ENCODE peak calls at places on chromosomes 4 and X, in nine cellular contexts. R is GM04504; C is thyroid gland; V is hepatic stellate cell; J is stimulated activated CD8-positive, alpha-beta memory T cell treated with anti-CD3 and anti-CD28 coated beads, Interleukin-7, amount 100 ng/mL, for 48 hours; X is fibroblast of mammary gland; E is tibial nerve; O is esophagus squamous epithelium; P is NCI-H345. K is an unnamed sample.

GRCh38 chr4:84258905-84259830 is 239.9 kb downstream of the NKX6-1 start:
- DNase-seq in R (no peak), P (no peak), O (no peak), C (peak; percentile 29), E (no peak), X (peak; percentile 42), J (no peak), V (no peak), K (peak; percentile 19)

GRCh38 chrX:115595049-115595448 is 34.1 kb downstream of the PLS3 start:
- DNase-seq in E (no peak), P (no peak), J (no peak), R (no peak), V (no peak), X (no peak), O (no peak), C (no peak), K (no peak)

GRCh38 chrX:154363706-154364439 is 10.6 kb downstream of the FLNA start:
- DNase-seq in C (no peak), V (no peak), J (no peak), O (no peak), E (no peak), X (no peak), R (no peak), P (no peak), K (no peak)

GRCh38 chrX:138917781-138918180 is 206.3 kb upstream of the FGF13 start:
- DNase-seq in E (no peak), J (no peak), P (no peak), R (peak; percentile 62), V (no peak), X (peak; percentile 87), C (no peak), O (no peak), K (no peak)

GRCh38 chrX:38117485-38117884 is 103.2 kb downstream of the SRPX start:
- DNase-seq in R (no peak), P (peak; percentile 60), X (peak; percentile 80), O (no peak), J (no peak), C (no peak), V (no peak), E (no peak), K (peak; percentile 29)

GRCh38 chrX:109739625-109740024 is 6.6 kb upstream of the ACSL4 start:
- DNase-seq in R (no peak), V (no peak), J (no peak), X (no peak), E (no peak), O (no peak), C (no peak), P (no peak), K (no peak)

GRCh38 chrX:118272237-118272636 is 73.7 kb upstream of the WDR44 start:
- DNase-seq in O (no peak), R (no peak), P (no peak), C (no peak), E (no peak), X (peak; percentile 47), J (no peak), V (no peak), K (no peak)

GRCh38 chr4:66562276-66562806 is 892.1 kb upstream of the EPHA5 start:
- DNase-seq in O (no peak), P (no peak), J (no peak), R (no peak), E (no peak), V (no peak), X (no peak), C (no peak), K (no peak)

GRCh38 chrX:117641913-117642656 is 474.5 kb downstream of the KLHL13 start:
- DNase-seq in J (no peak), P (no peak), X (no peak), R (no peak), V (no peak), E (no peak), O (no peak), C (no peak), K (no peak)

GRCh38 chrX:9911479-9911878 is 55.7 kb upstream of the CLDN34 start:
- DNase-seq in J (no peak), O (no peak), X (no peak), V (peak; percentile 53), C (no peak), P (no peak), E (no peak), R (no peak), K (no peak)

GRCh38 chrX:150258463-150259430 is 104.4 kb upstream of the MAMLD1 start:
- DNase-seq in E (no peak), P (no peak), O (no peak), R (peak; percentile 3), C (no peak), V (peak; percentile 24), J (no peak), X (peak; percentile 14), K (no peak)

GRCh38 chr4:159159611-159160010 is 56.7 kb downstream of the RAPGEF2 start:
- DNase-seq in X (no peak), P (peak; percentile 44), O (no peak), E (no peak), C (no peak), V (no peak), R (no peak), J (no peak), K (no peak)

GRCh38 chrX:22220941-22221340 is 51.8 kb upstream of the CBLL2 start:
- DNase-seq in J (no peak), O (no peak), C (no peak), X (peak; percentile 72), R (peak; percentile 23), V (peak; percentile 21), E (no peak), P (no peak), K (peak; percentile 49)

GRCh38 chr4:173211838-173212237 is 43.2 kb downstream of the GALNT7 start:
- DNase-seq in R (peak; percentile 31), C (no peak), V (peak; percentile 34), P (no peak), J (no peak), X (peak; percentile 66), O (no peak), E (no peak), K (peak; percentile 13)

GRCh38 chr4:169727616-169728015 is 30.1 kb downstream of the HPF1 start:
- DNase-seq in V (no peak), C (no peak), J (no peak), X (no peak), O (no peak), P (no peak), R (no peak), E (no peak), K (no peak)

GRCh38 chrX:111363741-111364140 is 48.3 kb downstream of the DCX start:
- DNase-seq in J (no peak), X (no peak), E (no peak), C (no peak), O (no peak), V (no peak), P (no peak), R (no peak), K (peak; percentile 81)

GRCh38 chr4:159434496-159435241 is 331.8 kb downstream of the RAPGEF2 start:
- DNase-seq in X (peak; percentile 44), P (no peak), O (no peak), V (peak; percentile 33), J (no peak), R (peak; percentile 31), C (no peak), E (no peak), K (no peak)

GRCh38 chrX:30495468-30495867 is 82.1 kb downstream of the TASL start:
- DNase-seq in E (no peak), V (no peak), P (no peak), X (no peak), R (no peak), O (no peak), J (no peak), C (no peak), K (no peak)

GRCh38 chr4:139692300-139693012 is 26.8 kb downstream of the MGST2 start:
- DNase-seq in O (no peak), E (no peak), J (no peak), C (no peak), R (no peak), V (no peak), X (no peak), P (no peak), K (no peak)

GRCh38 chrX:40095588-40096394 is 2.0 kb downstream of the BCOR start:
- DNase-seq in V (no peak), J (no peak), E (no peak), O (no peak), R (no peak), P (peak; percentile 10), X (no peak), C (peak; percentile 28), K (no peak)

GRCh38 chr4:88452941-88453340 is 4.0 kb upstream of the HERC5 start:
- DNase-seq in E (no peak), J (no peak), O (no peak), V (no peak), C (no peak), X (no peak), P (no peak), R (no peak), K (no peak)

GRCh38 chr4:70676554-70677090 is 10.3 kb upstream of the JCHAIN start:
- DNase-seq in E (no peak), C (no peak), R (no peak), V (no peak), J (no peak), O (no peak), P (no peak), X (no peak), K (no peak)

GRCh38 chr4:74671074-74671698 is 123.1 kb downstream of the BTC start:
- DNase-seq in E (no peak), P (peak; percentile 30), J (no peak), X (peak; percentile 86), C (peak; percentile 5), O (peak; percentile 2), V (peak; percentile 12), R (peak; percentile 22), K (peak; percentile 63)